ENCODE peak calls at places on chromosomes 5 and 9, in eight cellular contexts. H is ovary, W is tibial artery, D is WTC11, A is AG10803, S is nephron progenitor cell, Y is HFFc6, U is B cell. C is an unnamed sample.

GRCh38 chr5:41128291-41128690 is 57.1 kb upstream of the MROH2B start:
- DNase-seq in H (no peak), W (no peak), D (no peak), A (no peak), S (no peak), Y (no peak), U (no peak), C (no peak)

GRCh38 chr5:119355244-119355635 is 579 bp upstream of the TNFAIP8 start:
- DNase-seq in H (no peak), W (no peak), D (peak; percentile 60), A (no peak), S (no peak), Y (no peak), U (no peak), C (no peak)

GRCh38 chr9:85115473-85115872 is 445.9 kb downstream of the NTRK2 start:
- DNase-seq in H (no peak), W (no peak), D (no peak), A (no peak), S (no peak), Y (no peak), U (no peak), C (no peak)

GRCh38 chr5:159531554-159532105 is 201.3 kb upstream of the IL12B start:
- DNase-seq in H (no peak), W (no peak), D (no peak), A (no peak), S (no peak), Y (no peak), U (no peak), C (peak; percentile 24)

GRCh38 chr5:179868541-179868940 is 9.9 kb upstream of the MRNIP start:
- DNase-seq in H (no peak), W (no peak), D (no peak), A (no peak), S (no peak), Y (no peak), U (no peak), C (no peak)

GRCh38 chr9:81489048-81489447 is 200.3 kb downstream of the TLE1 start:
- DNase-seq in H (no peak), W (no peak), D (no peak), A (no peak), S (no peak), Y (no peak), U (no peak), C (no peak)

GRCh38 chr5:157961176-157961575 is 102.2 kb upstream of the CLINT1 start:
- DNase-seq in H (no peak), W (no peak), D (no peak), A (no peak), S (no peak), Y (no peak), U (no peak), C (no peak)

GRCh38 chr5:126868961-126869451 is 92.1 kb downstream of the LMNB1 start:
- DNase-seq in H (no peak), W (no peak), D (peak; percentile 66), A (peak; percentile 41), S (peak; percentile 62), Y (no peak), U (peak; percentile 28), C (no peak)

GRCh38 chr9:97985058-97985861 is 2.1 kb downstream of the ANP32B start:
- DNase-seq in H (no peak), W (peak; percentile 65), D (peak; percentile 31), A (peak; percentile 20), S (no peak), Y (no peak), U (no peak), C (peak; percentile 34)

GRCh38 chr9:97982719-97983523 is at the start of gene ANP32B:
- DNase-seq in H (peak; percentile 92), W (peak; percentile 95), D (peak; percentile 85), A (peak; percentile 94), S (peak; percentile 94), Y (peak; percentile 81), U (peak; percentile 97), C (peak; percentile 88)

GRCh38 chr9:97983524-97984187 is 515 bp downstream of the ANP32B start:
- DNase-seq in H (peak; percentile 76), W (peak; percentile 81), D (peak; percentile 30), A (peak; percentile 29), S (peak; percentile 57), Y (no peak), U (peak; percentile 87), C (peak; percentile 26)

GRCh38 chr9:97986466-97986865 is 3.3 kb downstream of the ANP32B start:
- DNase-seq in H (no peak), W (no peak), D (no peak), A (no peak), S (no peak), Y (no peak), U (no peak), C (no peak)

GRCh38 chr9:97984188-97985057 is 1.3 kb downstream of the ANP32B start:
- DNase-seq in H (peak; percentile 92), W (peak; percentile 90), D (peak; percentile 50), A (peak; percentile 81), S (peak; percentile 66), Y (peak; percentile 52), U (peak; percentile 93), C (peak; percentile 74)
- TF ChIP-seq CTCF in H (peak; percentile 8), W (peak; percentile 2), D (no peak), A (no peak), S (no peak), Y (no peak), U (no peak), C (no peak)

DNA sequence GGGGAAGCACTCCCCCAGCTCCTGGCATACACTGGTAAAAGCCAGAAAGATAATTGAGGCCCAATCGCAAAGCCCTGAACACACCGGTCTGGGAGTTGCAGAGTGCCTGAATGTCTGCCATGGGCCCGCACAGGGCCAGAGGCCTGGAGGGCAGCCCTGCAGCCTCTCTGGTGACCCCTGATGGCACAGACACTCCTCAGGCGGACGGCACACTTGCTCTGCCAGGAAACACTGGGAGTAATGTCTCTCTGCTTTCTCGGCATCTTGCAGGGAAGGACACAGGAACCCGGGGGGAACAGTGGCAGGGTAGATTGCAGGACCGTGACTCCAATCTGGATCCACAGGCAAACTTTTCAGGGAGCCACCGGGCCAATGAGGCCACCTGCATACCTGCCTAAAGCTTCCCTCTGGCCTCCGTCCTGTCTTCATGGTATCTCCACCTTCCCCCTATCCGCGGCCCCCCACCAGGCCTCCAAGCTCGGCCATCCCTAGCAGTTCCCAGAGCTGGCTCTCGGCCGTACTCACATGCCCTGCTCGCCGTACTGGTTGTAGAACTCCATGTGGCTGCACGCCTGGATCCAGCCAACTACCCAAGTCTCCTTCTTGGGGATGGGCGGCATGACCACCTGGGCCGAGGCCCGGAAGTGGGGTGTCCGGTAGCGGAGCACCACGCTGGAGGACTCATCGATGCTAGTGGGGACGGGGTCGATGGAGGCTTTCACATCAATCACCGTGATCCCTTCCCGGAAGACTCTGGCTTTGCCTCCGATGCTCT is 791 bp downstream of the FAM78A start:
- DNase-seq in H (no peak), W (no peak), D (peak; percentile 59), A (no peak), S (peak; percentile 44), Y (no peak), U (peak; percentile 54), C (no peak)
- TF ChIP-seq CTCF in H (no peak), W (no peak), D (no peak), A (no peak), S (peak; percentile 9), Y (no peak), U (peak; percentile 20), C (no peak)

GRCh38 chr5:101675510-101675909 is 620.6 kb downstream of the SLCO4C1 start:
- DNase-seq in H (no peak), W (no peak), D (no peak), A (no peak), S (no peak), Y (no peak), U (no peak), C (no peak)

GRCh38 chr5:101679816-101680215 is 616.3 kb downstream of the SLCO4C1 start:
- DNase-seq in H (no peak), W (no peak), D (no peak), A (peak; percentile 11), S (no peak), Y (no peak), U (no peak), C (peak; percentile 21)

GRCh38 chr5:101678494-101679193 is 617.4 kb downstream of the SLCO4C1 start:
- DNase-seq in H (peak; percentile 33), W (no peak), D (peak; percentile 81), A (peak; percentile 44), S (peak; percentile 84), Y (peak; percentile 17), U (peak; percentile 35), C (peak; percentile 61)

GRCh38 chr5:101677961-101678360 is 618.1 kb downstream of the SLCO4C1 start:
- DNase-seq in H (no peak), W (no peak), D (no peak), A (no peak), S (no peak), Y (no peak), U (no peak), C (no peak)

DNA sequence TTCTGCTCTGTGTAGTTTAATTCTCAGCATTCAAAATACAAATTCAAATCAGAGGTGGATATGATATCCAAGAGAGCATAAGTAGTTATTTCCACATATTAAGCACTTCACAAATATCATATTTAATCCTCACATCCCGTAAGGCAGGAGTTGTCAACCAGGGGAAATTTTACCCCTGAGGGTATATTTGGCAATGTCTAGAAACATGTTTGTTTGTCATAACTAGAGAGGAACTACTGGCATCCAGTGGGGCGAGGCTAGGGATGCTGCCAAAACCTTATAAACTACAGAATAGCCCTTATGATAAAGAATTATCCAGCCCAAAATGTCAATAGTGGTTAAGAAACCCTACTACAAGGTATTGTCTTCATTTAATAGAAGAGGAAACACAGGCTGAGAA is 619.4 kb downstream of the SLCO4C1 start:
- DNase-seq in H (no peak), W (no peak), D (no peak), A (no peak), S (no peak), Y (no peak), U (no peak), C (no peak)
- TF ChIP-seq CTCF in H (no peak), W (no peak), D (no peak), A (no peak), S (no peak), Y (no peak), U (no peak), C (no peak)

GRCh38 chr9:35079041-35079425 is 709 bp downstream of the FANCG start:
- DNase-seq in H (no peak), W (peak; percentile 58), D (no peak), A (no peak), S (peak; percentile 17), Y (no peak), U (no peak), C (no peak)

GRCh38 chr9:35078066-35078465 is 1.7 kb downstream of the FANCG start:
- DNase-seq in H (no peak), W (no peak), D (no peak), A (no peak), S (no peak), Y (no peak), U (no peak), C (no peak)

GRCh38 chr9:35075358-35075757 is 2.9 kb upstream of the VCP start:
- DNase-seq in H (no peak), W (peak; percentile 48), D (no peak), A (no peak), S (no peak), Y (no peak), U (no peak), C (no peak)

GRCh38 chr9:35076848-35077247 is 2.9 kb downstream of the FANCG start:
- DNase-seq in H (no peak), W (peak; percentile 27), D (no peak), A (no peak), S (no peak), Y (no peak), U (no peak), C (no peak)

DNA sequence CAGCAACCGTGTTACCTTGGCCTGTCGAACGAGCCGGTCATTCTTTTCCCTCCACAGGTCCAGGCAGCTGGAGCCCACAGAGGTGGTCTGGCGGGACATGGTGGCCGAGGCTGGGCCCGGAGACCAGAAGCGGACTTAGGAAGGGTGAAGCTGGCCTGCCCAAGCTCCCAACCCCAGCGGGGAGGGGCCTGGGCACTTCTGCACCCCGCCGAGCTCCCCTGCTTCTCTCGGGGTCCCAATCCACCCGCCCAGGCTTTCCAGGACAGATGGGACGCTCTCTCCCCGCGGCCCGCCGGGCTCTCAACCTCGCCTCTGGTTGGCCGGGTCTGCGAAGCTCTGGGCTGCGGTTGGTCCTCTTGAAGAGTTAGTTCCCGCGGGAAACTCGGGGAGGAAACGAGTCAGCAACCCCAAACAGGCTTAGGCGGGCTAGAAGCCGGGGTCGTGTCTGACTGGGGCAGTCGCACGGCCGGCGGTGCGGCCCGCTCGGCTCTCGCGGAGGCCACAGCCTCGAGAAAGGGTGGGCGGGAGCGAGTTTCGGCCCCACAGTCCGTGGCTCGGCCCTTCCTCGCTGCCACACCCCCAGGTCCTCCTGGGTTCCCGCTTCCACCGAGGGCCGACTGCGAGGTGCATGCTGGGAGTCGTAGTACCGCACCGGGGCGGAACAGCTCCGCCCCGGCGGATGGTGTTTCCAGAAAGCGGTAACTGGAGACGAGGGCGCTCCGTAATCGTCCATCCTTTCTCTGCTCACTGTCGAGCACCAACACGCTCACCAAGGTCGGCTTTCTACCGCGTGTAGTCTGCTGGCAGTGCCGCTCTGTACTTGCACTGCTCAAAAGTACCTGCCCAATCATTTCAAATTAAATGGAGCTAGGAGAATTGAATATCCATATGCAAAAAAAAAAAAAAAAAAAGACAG is at the start of gene FANCG:
- DNase-seq in H (peak; percentile 89), W (peak; percentile 94), D (peak; percentile 89), A (peak; percentile 87), S (peak; percentile 86), Y (peak; percentile 86), U (peak; percentile 86), C (peak; percentile 88)
- TF ChIP-seq CTCF in H (no peak), W (no peak), D (no peak), A (peak; percentile 1), S (no peak), Y (no peak), U (no peak), C (no peak)